ENCODE peak calls at places on chromosomes 5 and 9, in five cellular contexts. E is A549, J is pancreas, H is heart right ventricle, G is right lobe of liver. B is an unnamed sample.
A peak's percentile ranks its signal among the peaks of the same experiment; 100 is the strongest.

GRCh38 chr9:98455957-98456621 is 200.6 kb upstream of the TBC1D2 start:
- DNase-seq in E (no peak), J (no peak), H (no peak), G (no peak), B (peak; percentile 50)

GRCh38 chr5:68277427-68277826 is 61.9 kb downstream of the PIK3R1 start:
- DNase-seq in E (no peak), J (no peak), H (no peak), G (no peak), B (peak; percentile 62)

GRCh38 chr9:120412425-120412951 is 167.5 kb downstream of the CDK5RAP2 start:
- DNase-seq in E (no peak), J (no peak), H (no peak), G (no peak), B (peak; percentile 58)

GRCh38 chr5:124806026-124806856 is 59.8 kb upstream of the ZNF608 start:
- DNase-seq in E (no peak), J (peak; percentile 82), H (peak; percentile 84), G (peak; percentile 81), B (peak; percentile 98)

GRCh38 chr5:91418158-91418557 is 35.0 kb upstream of the ARRDC3 start:
- DNase-seq in E (no peak), J (no peak), H (no peak), G (no peak), B (no peak)

GRCh38 chr9:18126776-18127175 is 347.2 kb upstream of the ADAMTSL1 start:
- DNase-seq in E (no peak), J (no peak), H (no peak), G (no peak), B (no peak)

GRCh38 chr9:126423709-126424185 is 97.1 kb downstream of the MVB12B start:
- DNase-seq in E (no peak), J (no peak), H (no peak), G (no peak), B (no peak)

GRCh38 chr5:82885657-82886389 is 191.4 kb downstream of the TMEM167A start:
- DNase-seq in E (peak; percentile 4), J (no peak), H (no peak), G (no peak), B (peak; percentile 13)

GRCh38 chr5:159883522-159883950 is 32.7 kb upstream of the ADRA1B start:
- DNase-seq in E (no peak), J (no peak), H (no peak), G (no peak), B (peak; percentile 74)

GRCh38 chr9:33878691-33879366 is 61.9 kb downstream of the UBE2R2 start:
- DNase-seq in E (no peak), J (no peak), H (no peak), G (no peak), B (no peak)

GRCh38 chr5:125485003-125485641 is 738.7 kb upstream of the ZNF608 start:
- DNase-seq in E (peak; percentile 43), J (peak; percentile 16), H (peak; percentile 12), G (no peak), B (peak; percentile 95)

GRCh38 chr9:100098241-100098886 is 436 bp downstream of the ERP44 start:
- DNase-seq in E (peak; percentile 75), J (peak; percentile 74), H (peak; percentile 50), G (peak; percentile 83), B (peak; percentile 43)

GRCh38 chr9:11676821-11677220 is 1016.4 kb upstream of the TYRP1 start:
- DNase-seq in E (no peak), J (no peak), H (no peak), G (no peak), B (no peak)

GRCh38 chr9:95460627-95461164 is 56.1 kb downstream of the PTCH1 start:
- DNase-seq in E (no peak), J (no peak), H (no peak), G (no peak), B (no peak)

GRCh38 chr5:65076251-65076869 is 307.6 kb downstream of the CWC27 start:
- DNase-seq in E (peak; percentile 43), J (peak; percentile 37), H (peak; percentile 73), G (no peak), B (peak; percentile 74)

GRCh38 chr9:34998266-34998665 is 8.7 kb downstream of the DNAJB5 start:
- DNase-seq in E (no peak), J (no peak), H (no peak), G (no peak), B (no peak)

GRCh38 chr5:173484569-173484968 is 131.9 kb downstream of the BOD1 start:
- DNase-seq in E (no peak), J (no peak), H (no peak), G (no peak), B (no peak)

GRCh38 chr9:20217596-20217995 is 404.7 kb downstream of the MLLT3 start:
- DNase-seq in E (no peak), J (no peak), H (no peak), G (no peak), B (no peak)

GRCh38 chr9:127555830-127556820 is 56.0 kb upstream of the STXBP1 start:
- DNase-seq in E (peak; percentile 96), J (peak; percentile 66), H (peak; percentile 67), G (no peak), B (peak; percentile 89)

GRCh38 chr5:173626501-173626812 is 10.0 kb upstream of the BOD1 start:
- DNase-seq in E (no peak), J (no peak), H (no peak), G (no peak), B (no peak)

GRCh38 chr9:105295986-105296385 is 51.5 kb downstream of the SLC44A1 start:
- DNase-seq in E (no peak), J (no peak), H (no peak), G (no peak), B (peak; percentile 30)

GRCh38 chr9:33818167-33818831 is 1.3 kb downstream of the UBE2R2 start:
- DNase-seq in E (no peak), J (no peak), H (no peak), G (peak; percentile 64), B (no peak)

GRCh38 chr5:82560546-82560945 is 282.4 kb upstream of the RPS23 start:
- DNase-seq in E (no peak), J (no peak), H (no peak), G (no peak), B (no peak)

GRCh38 chr5:151633892-151634291 is 42.8 kb upstream of the FAT2 start:
- DNase-seq in E (no peak), J (no peak), H (no peak), G (no peak), B (no peak)

GRCh38 chr9:125110464-125110863 is 32.9 kb downstream of the SCAI start:
- DNase-seq in E (no peak), J (no peak), H (no peak), G (no peak), B (no peak)

GRCh38 chr5:95878417-95879323 is 56.1 kb upstream of the GLRX start:
- DNase-seq in E (no peak), J (no peak), H (no peak), G (no peak), B (no peak)

GRCh38 chr9:114364123-114364522 is 23.7 kb downstream of the AKNA start:
- DNase-seq in E (no peak), J (no peak), H (no peak), G (no peak), B (peak; percentile 90)

GRCh38 chr9:76213751-76214150 is 180.5 kb downstream of the RFK start:
- DNase-seq in E (no peak), J (no peak), H (no peak), G (no peak), B (no peak)

GRCh38 chr9:38641985-38642864 is 21.8 kb upstream of the ANKRD18A start:
- DNase-seq in E (peak; percentile 53), J (peak; percentile 21), H (no peak), G (no peak), B (peak; percentile 86)

GRCh38 chr9:120538339-120538738 is 41.6 kb downstream of the CDK5RAP2 start:
- DNase-seq in E (no peak), J (no peak), H (peak; percentile 28), G (peak; percentile 78), B (peak; percentile 46)

GRCh38 chr5:18744441-18744840 is 1110.2 kb downstream of the TAF11L14 start:
- DNase-seq in E (no peak), J (no peak), H (no peak), G (no peak), B (no peak)

GRCh38 chr5:78896128-78896527 is 89.0 kb downstream of the ARSB start:
- DNase-seq in E (no peak), J (no peak), H (no peak), G (no peak), B (peak; percentile 76)

GRCh38 chr9:135736265-135736978 is 34.4 kb downstream of the KCNT1 start:
- DNase-seq in E (no peak), J (no peak), H (no peak), G (no peak), B (no peak)
- H3K4me3 ChIP-seq in E (no peak overlapping the region), J (no peak overlapping the region), H (no peak overlapping the region), G (no peak overlapping the region), B (no peak overlapping the region)

GRCh38 chr5:143685416-143685815 is 126.5 kb upstream of the HMHB1 start:
- DNase-seq in E (no peak), J (no peak), H (no peak), G (no peak), B (peak; percentile 75)
- TF ChIP-seq CTCF in E (no peak), J (no peak), H (peak; percentile 37), G (peak; percentile 45), B (peak; percentile 71)

GRCh38 chr5:72509401-72509800 is 2.2 kb upstream of the ZNF366 start:
- DNase-seq in E (no peak), J (no peak), H (peak; percentile 72), G (no peak), B (no peak)

GRCh38 chr5:72505539-72505938 is 1.7 kb downstream of the ZNF366 start:
- DNase-seq in E (no peak), J (no peak), H (no peak), G (no peak), B (no peak)

GRCh38 chr5:72506150-72506549 is 1.1 kb downstream of the ZNF366 start:
- DNase-seq in E (no peak), J (no peak), H (no peak), G (no peak), B (no peak)

GRCh38 chr5:72508241-72509170 is 1.3 kb upstream of the ZNF366 start:
- DNase-seq in E (no peak), J (no peak), H (no peak), G (no peak), B (no peak)

DNA sequence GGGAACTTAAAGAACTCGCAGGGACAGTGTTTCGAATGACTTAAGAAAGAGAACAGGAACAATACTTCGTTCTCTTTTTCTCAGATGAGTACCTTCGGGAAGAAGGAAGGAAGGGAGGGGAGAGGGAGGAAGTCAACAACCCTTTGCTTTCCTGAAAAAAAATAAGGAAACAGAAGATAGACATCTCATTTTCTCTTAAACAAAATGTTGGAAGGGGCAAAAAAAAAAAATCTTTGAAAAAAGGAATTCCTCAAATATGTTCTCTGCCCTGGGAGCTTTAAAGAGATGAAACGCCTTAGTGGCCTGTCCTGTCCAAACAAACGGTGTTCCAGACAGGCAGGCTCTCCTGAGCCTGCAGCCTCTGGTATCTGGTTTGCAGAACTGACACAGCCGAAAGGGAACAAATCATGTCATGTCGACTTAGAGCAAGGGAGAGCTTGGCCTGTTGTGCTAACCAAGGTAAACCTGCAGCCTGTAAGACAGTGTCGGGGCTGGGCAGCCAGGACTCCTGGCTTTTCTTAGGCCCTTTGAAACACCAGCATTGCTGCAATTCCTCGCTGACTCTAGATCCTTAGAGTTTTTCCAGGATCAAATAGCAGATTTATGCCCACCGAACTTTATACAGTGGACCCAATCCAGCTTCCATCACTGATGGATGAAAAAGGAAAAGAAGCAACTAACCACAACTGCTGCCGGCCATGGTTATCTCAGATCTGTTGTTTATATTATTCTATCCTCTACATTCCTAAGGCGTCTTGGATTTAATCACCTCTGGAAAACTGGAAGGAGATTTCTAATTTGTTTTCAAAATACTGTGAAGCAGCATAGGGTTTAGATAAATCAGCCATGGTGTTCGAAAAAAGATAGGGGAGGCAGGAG is at the start of gene ZNF366:
- DNase-seq in E (no peak), J (no peak), H (no peak), G (no peak), B (no peak)
- H3K4me3 ChIP-seq in E (no peak within 1 kb of the TSS), J (no peak within 1 kb of the TSS), H (peak within 1 kb of the TSS; percentile 22), G (peak within 1 kb of the TSS; percentile 20), B (no peak within 1 kb of the TSS)

GRCh38 chr5:170225326-170226137 is 7.3 kb upstream of the C5orf58 start:
- DNase-seq in E (peak; percentile 68), J (peak; percentile 49), H (peak; percentile 83), G (peak; percentile 70), B (peak; percentile 83)
- TF ChIP-seq CTCF in E (peak; percentile 85), J (peak; percentile 36), H (peak; percentile 80), G (peak; percentile 77), B (peak; percentile 89)